ENCODE peak calls at places on chromosomes 2 and 18, in five cellular contexts. One of them, this sample, is unnamed.

GRCh38 chr2:67290451-67290991 is 106.6 kb upstream of the ETAA1 start:
- DNase-seq in H1: no peak
- DNase-seq in HCT116: peak; percentile 3
- DNase-seq in K562: no peak
- DNase-seq in SK-N-SH: no peak
- DNase-seq in this sample: no peak

GRCh38 chr18:34801769-34802168 is 91.7 kb downstream of the DTNA start:
- DNase-seq in K562: no peak
- DNase-seq in HCT116: no peak
- DNase-seq in H1: no peak
- DNase-seq in SK-N-SH: no peak
- DNase-seq in this sample: no peak

GRCh38 chr18:58851874-58852273 is 12.8 kb upstream of the ZNF532 start:
- DNase-seq in K562: no peak
- DNase-seq in H1: no peak
- DNase-seq in SK-N-SH: no peak
- DNase-seq in HCT116: no peak
- DNase-seq in this sample: no peak

GRCh38 chr2:240431663-240432424 is 3.6 kb upstream of the GPC1 start:
- DNase-seq in H1: no peak
- DNase-seq in K562: no peak
- DNase-seq in SK-N-SH: no peak
- DNase-seq in HCT116: no peak
- DNase-seq in this sample: no peak

GRCh38 chr18:48905541-48905940 is 45.2 kb downstream of the SMAD7 start:
- DNase-seq in SK-N-SH: no peak
- DNase-seq in K562: no peak
- DNase-seq in H1: no peak
- DNase-seq in HCT116: no peak
- DNase-seq in this sample: no peak

GRCh38 chr2:74096061-74096460 is 51.7 kb downstream of the BOLA3 start:
- DNase-seq in HCT116: no peak
- DNase-seq in H1: no peak
- DNase-seq in SK-N-SH: no peak
- DNase-seq in K562: no peak
- DNase-seq in this sample: no peak

GRCh38 chr2:238814815-238815214 is 33.1 kb upstream of the TWIST2 start:
- DNase-seq in K562: no peak
- DNase-seq in HCT116: no peak
- DNase-seq in H1: no peak
- DNase-seq in SK-N-SH: no peak
- DNase-seq in this sample: no peak

GRCh38 chr2:28642796-28643195 is 108.8 kb upstream of the PPP1CB start:
- DNase-seq in K562: no peak
- DNase-seq in SK-N-SH: no peak
- DNase-seq in HCT116: no peak
- DNase-seq in H1: no peak
- DNase-seq in this sample: no peak

GRCh38 chr2:111100765-111101162 is 19.9 kb upstream of the BCL2L11 start:
- DNase-seq in K562: peak; percentile 13
- DNase-seq in H1: no peak
- DNase-seq in SK-N-SH: no peak
- DNase-seq in HCT116: no peak
- DNase-seq in this sample: no peak

GRCh38 chr2:44559108-44559507 is 197.4 kb downstream of the CAMKMT start:
- DNase-seq in SK-N-SH: no peak
- DNase-seq in HCT116: no peak
- DNase-seq in K562: no peak
- DNase-seq in H1: no peak
- DNase-seq in this sample: no peak

GRCh38 chr2:44560961-44561360 is 199.2 kb downstream of the CAMKMT start:
- DNase-seq in H1: no peak
- DNase-seq in HCT116: no peak
- DNase-seq in K562: no peak
- DNase-seq in SK-N-SH: no peak
- DNase-seq in this sample: no peak

GRCh38 chr2:44562737-44563136 is 201.0 kb downstream of the CAMKMT start:
- DNase-seq in K562: no peak
- DNase-seq in HCT116: no peak
- DNase-seq in SK-N-SH: no peak
- DNase-seq in H1: no peak
- DNase-seq in this sample: no peak

GRCh38 chr2:44564752-44565151 is 203.0 kb downstream of the CAMKMT start:
- DNase-seq in SK-N-SH: no peak
- DNase-seq in H1: no peak
- DNase-seq in HCT116: no peak
- DNase-seq in K562: no peak
- DNase-seq in this sample: no peak

GRCh38 chr2:44560352-44560751 is 198.6 kb downstream of the CAMKMT start:
- DNase-seq in HCT116: no peak
- DNase-seq in SK-N-SH: no peak
- DNase-seq in K562: peak; percentile 9
- DNase-seq in H1: no peak
- DNase-seq in this sample: peak; percentile 39
- TF ChIP-seq JUND in HCT116: no peak
- TF ChIP-seq JUND in SK-N-SH: no peak
- TF ChIP-seq JUND in K562: no peak
- TF ChIP-seq JUND in H1: no peak
- TF ChIP-seq JUND in this sample: no peak

GRCh38 chr2:230925443-230925878 is 419 bp upstream of the GPR55 start:
- DNase-seq in K562: no peak
- DNase-seq in HCT116: no peak
- DNase-seq in SK-N-SH: no peak
- DNase-seq in H1: no peak
- DNase-seq in this sample: no peak
- TF ChIP-seq JUND in K562: no peak
- TF ChIP-seq JUND in HCT116: no peak
- TF ChIP-seq JUND in SK-N-SH: no peak
- TF ChIP-seq JUND in H1: no peak
- TF ChIP-seq JUND in this sample: no peak

GRCh38 chr18:67433971-67434370 is 82.5 kb downstream of the DSEL start:
- DNase-seq in K562: no peak
- DNase-seq in H1: no peak
- DNase-seq in HCT116: no peak
- DNase-seq in SK-N-SH: no peak
- DNase-seq in this sample: no peak
- TF ChIP-seq JUND in K562: no peak
- TF ChIP-seq JUND in H1: no peak
- TF ChIP-seq JUND in HCT116: no peak
- TF ChIP-seq JUND in SK-N-SH: no peak
- TF ChIP-seq JUND in this sample: no peak

DNA sequence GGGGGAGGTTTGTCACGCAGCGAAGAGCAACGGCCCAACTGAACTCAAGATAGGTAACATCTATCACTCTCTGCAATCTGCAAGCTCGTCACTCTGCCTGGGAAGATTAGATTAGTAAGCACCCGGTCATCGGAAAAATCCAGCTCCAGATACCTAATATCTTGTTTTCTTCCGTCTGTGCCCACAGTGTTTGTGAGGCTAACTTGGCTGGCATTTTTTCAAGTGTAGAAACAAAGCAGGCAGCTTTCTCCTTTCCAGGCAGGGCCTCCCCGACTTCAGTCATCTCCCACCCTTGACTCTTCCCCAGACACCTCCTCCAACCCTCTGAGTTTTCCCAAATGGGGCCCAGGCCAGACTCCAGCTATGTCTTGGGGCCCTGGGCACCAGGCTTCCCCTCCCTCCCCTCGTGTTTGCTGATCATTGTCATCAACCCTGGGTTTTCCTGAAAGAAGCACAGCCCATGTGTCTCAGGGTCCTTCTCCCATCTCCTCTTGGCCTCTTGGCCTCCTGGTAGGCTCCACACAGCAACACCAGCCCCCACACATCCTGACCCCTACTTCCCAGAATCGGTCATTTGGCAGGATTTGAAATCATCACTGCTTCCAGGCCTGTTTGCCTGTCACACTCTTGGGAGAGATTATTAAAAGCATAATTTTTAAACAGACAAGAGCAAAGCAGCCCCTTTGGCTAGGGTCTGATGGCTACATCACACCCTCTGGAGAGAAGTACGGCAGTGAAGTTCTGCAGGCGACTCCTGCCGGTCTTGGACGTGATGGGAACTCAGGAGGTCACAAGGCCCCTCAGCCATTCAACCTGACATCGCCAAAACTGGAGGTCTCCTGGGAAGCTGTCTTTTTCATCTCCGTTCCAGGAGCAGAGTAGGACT is 144.9 kb upstream of the ID2 start:
- DNase-seq in K562: peak; percentile 53
- DNase-seq in SK-N-SH: peak; percentile 74
- DNase-seq in HCT116: no peak
- DNase-seq in H1: no peak
- DNase-seq in this sample: no peak
- TF ChIP-seq JUND in K562: peak; percentile 75
- TF ChIP-seq JUND in SK-N-SH: no peak
- TF ChIP-seq JUND in HCT116: no peak
- TF ChIP-seq JUND in H1: no peak
- TF ChIP-seq JUND in this sample: no peak

GRCh38 chr2:222336931-222337330 is 38.1 kb upstream of the PAX3 start:
- DNase-seq in SK-N-SH: peak; percentile 26
- DNase-seq in H1: no peak
- DNase-seq in HCT116: no peak
- DNase-seq in K562: no peak
- DNase-seq in this sample: no peak

GRCh38 chr2:222338374-222338773 is 39.6 kb upstream of the PAX3 start:
- DNase-seq in K562: no peak
- DNase-seq in H1: no peak
- DNase-seq in SK-N-SH: no peak
- DNase-seq in HCT116: no peak
- DNase-seq in this sample: no peak

GRCh38 chr2:222336442-222336841 is 37.6 kb upstream of the PAX3 start:
- DNase-seq in HCT116: no peak
- DNase-seq in K562: no peak
- DNase-seq in SK-N-SH: no peak
- DNase-seq in H1: no peak
- DNase-seq in this sample: no peak

DNA sequence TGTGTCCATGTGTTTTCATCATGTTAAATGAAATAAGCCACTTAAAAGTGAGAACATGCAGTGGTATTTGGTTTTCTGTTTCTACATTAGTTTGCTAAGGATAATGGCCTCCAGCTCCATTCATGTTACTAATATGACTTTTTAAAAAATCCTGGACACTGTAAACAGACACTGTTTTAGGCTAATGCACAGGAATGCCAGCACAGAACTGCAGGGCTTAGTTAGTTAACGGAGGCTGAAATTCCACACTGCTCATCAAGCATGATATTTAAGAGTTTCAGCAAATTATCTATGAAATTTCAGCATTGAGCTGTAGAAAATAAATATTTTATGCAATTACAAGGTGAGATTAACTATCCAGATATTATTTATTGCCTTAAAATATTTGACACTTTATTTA is 42.5 kb upstream of the PAX3 start:
- DNase-seq in HCT116: no peak
- DNase-seq in H1: no peak
- DNase-seq in K562: no peak
- DNase-seq in SK-N-SH: no peak
- DNase-seq in this sample: no peak
- TF ChIP-seq JUND in HCT116: no peak
- TF ChIP-seq JUND in H1: no peak
- TF ChIP-seq JUND in K562: no peak
- TF ChIP-seq JUND in SK-N-SH: no peak
- TF ChIP-seq JUND in this sample: no peak